ENCODE peak calls at places on chromosomes 1 and 21, in five cellular contexts. Z is H1, A is thyroid gland, W is endothelial cell of umbilical vein, P is tibial nerve. I is an unnamed sample.

GRCh38 chr1:239361403-239361802 is 25.0 kb upstream of the CHRM3 start:
- DNase-seq in Z (no peak), A (no peak), W (no peak), P (no peak), I (no peak)

GRCh38 chr1:111704776-111705175 is 34.4 kb downstream of the INKA2 start:
- DNase-seq in Z (no peak), A (no peak), W (no peak), P (no peak), I (no peak)

GRCh38 chr1:33429846-33430750 is 797 bp downstream of the PHC2 start:
- DNase-seq in Z (no peak), A (peak; percentile 36), W (peak; percentile 30), P (no peak), I (no peak)

GRCh38 chr1:86516366-86516765 is 30.5 kb upstream of the CLCA4 start:
- DNase-seq in Z (no peak), A (no peak), W (no peak), P (no peak), I (no peak)

GRCh38 chr1:42742617-42743301 is 2.7 kb upstream of the CLDN19 start:
- DNase-seq in Z (no peak), A (no peak), W (no peak), P (no peak), I (no peak)

GRCh38 chr21:38355353-38355752 is 98.6 kb downstream of the KCNJ15 start:
- DNase-seq in Z (no peak), A (no peak), W (no peak), P (no peak), I (no peak)

GRCh38 chr1:240100351-240100750 is 8.7 kb downstream of the FMN2 start:
- DNase-seq in Z (no peak), A (no peak), W (no peak), P (no peak), I (no peak)

GRCh38 chr1:18736958-18737357 is 106.3 kb downstream of the PAX7 start:
- DNase-seq in Z (no peak), A (no peak), W (no peak), P (no peak), I (no peak)

GRCh38 chr1:172863031-172863430 is 187.7 kb downstream of the TNFSF18 start:
- DNase-seq in Z (no peak), A (no peak), W (no peak), P (no peak), I (no peak)

GRCh38 chr1:177122461-177122860 is 42.1 kb downstream of the ASTN1 start:
- DNase-seq in Z (no peak), A (no peak), W (no peak), P (no peak), I (no peak)

GRCh38 chr21:31447477-31447876 is 103.4 kb upstream of the TIAM1 start:
- DNase-seq in Z (no peak), A (no peak), W (no peak), P (no peak), I (no peak)

GRCh38 chr1:220511785-220512184 is 16.2 kb upstream of the MARK1 start:
- DNase-seq in Z (no peak), A (peak; percentile 49), W (no peak), P (no peak), I (no peak)

GRCh38 chr1:29396438-29397255 is 160.3 kb downstream of the PTPRU start:
- DNase-seq in Z (no peak), A (no peak), W (no peak), P (no peak), I (no peak)

GRCh38 chr21:36706482-36706852 is 7.6 kb downstream of the SIM2 start:
- DNase-seq in Z (no peak), A (no peak), W (no peak), P (no peak), I (no peak)

GRCh38 chr1:117623698-117624097 is 17.9 kb downstream of the TENT5C start:
- DNase-seq in Z (no peak), A (no peak), W (no peak), P (no peak), I (no peak)

GRCh38 chr1:7984826-7985225 is 23.3 kb downstream of the PARK7 start:
- DNase-seq in Z (no peak), A (peak; percentile 76), W (no peak), P (no peak), I (no peak)

GRCh38 chr1:33826311-33826710 is 37.6 kb upstream of the HMGB4 start:
- DNase-seq in Z (no peak), A (no peak), W (no peak), P (no peak), I (no peak)

GRCh38 chr1:244757091-244757939 is 78.1 kb upstream of the COX20 start:
- DNase-seq in Z (no peak), A (no peak), W (peak; percentile 8), P (no peak), I (no peak)

GRCh38 chr21:37787456-37787855 is 128.8 kb downstream of the KCNJ6 start:
- DNase-seq in Z (no peak), A (no peak), W (peak; percentile 76), P (no peak), I (no peak)

GRCh38 chr1:235953801-235954200 is 87.1 kb upstream of the LYST start:
- DNase-seq in Z (no peak), A (no peak), W (no peak), P (no peak), I (no peak)

GRCh38 chr1:218467101-218467728 is 122.1 kb downstream of the TGFB2 start:
- DNase-seq in Z (no peak), A (no peak), W (no peak), P (no peak), I (no peak)

GRCh38 chr21:43727571-43728466 is 8.9 kb downstream of the PDXK start:
- DNase-seq in Z (no peak), A (peak; percentile 84), W (no peak), P (no peak), I (peak; percentile 44)

GRCh38 chr1:43947061-43947889 is 525 bp downstream of the IPO13 start:
- DNase-seq in Z (no peak), A (no peak), W (no peak), P (no peak), I (no peak)

GRCh38 chr1:18261891-18262290 is 154.3 kb downstream of the IGSF21 start:
- DNase-seq in Z (no peak), A (no peak), W (no peak), P (no peak), I (no peak)

GRCh38 chr1:203187306-203188264 is 1.1 kb upstream of the CHI3L1 start:
- DNase-seq in Z (no peak), A (no peak), W (no peak), P (no peak), I (no peak)

GRCh38 chr1:66342707-66343106 is 191.2 kb upstream of the SGIP1 start:
- DNase-seq in Z (no peak), A (no peak), W (no peak), P (no peak), I (no peak)

GRCh38 chr1:102783487-102783886 is 324.8 kb downstream of the COL11A1 start:
- DNase-seq in Z (no peak), A (no peak), W (no peak), P (no peak), I (no peak)

GRCh38 chr1:89453123-89453972 is 71.3 kb upstream of the LRRC8B start:
- DNase-seq in Z (no peak), A (no peak), W (no peak), P (no peak), I (no peak)

GRCh38 chr1:31798433-31799195 is 17.2 kb downstream of the SPOCD1 start:
- DNase-seq in Z (no peak), A (no peak), W (peak; percentile 88), P (no peak), I (no peak)
- TF ChIP-seq POLR2A in Z (no peak), A (no peak), W (peak; percentile 40), P (no peak), I (no peak)

GRCh38 chr1:40861227-40862003 is 748 bp downstream of the CITED4 start:
- DNase-seq in Z (no peak), A (peak; percentile 41), W (no peak), P (no peak), I (peak; percentile 61)

GRCh38 chr1:40866408-40866788 is 4.2 kb upstream of the CITED4 start:
- DNase-seq in Z (no peak), A (no peak), W (no peak), P (no peak), I (no peak)

GRCh38 chr1:40860706-40861226 is 1.4 kb downstream of the CITED4 start:
- DNase-seq in Z (no peak), A (no peak), W (no peak), P (no peak), I (no peak)

GRCh38 chr1:40859017-40859416 is 3.1 kb downstream of the CITED4 start:
- DNase-seq in Z (no peak), A (no peak), W (no peak), P (no peak), I (no peak)

GRCh38 chr1:40862008-40862863 is at the start of gene CITED4:
- DNase-seq in Z (peak; percentile 92), A (peak; percentile 94), W (peak; percentile 94), P (peak; percentile 93), I (peak; percentile 95)
- TF ChIP-seq POLR2A in Z (peak; percentile 98), A (peak; percentile 97), W (peak; percentile 94), P (peak; percentile 66), I (no peak)

DNA sequence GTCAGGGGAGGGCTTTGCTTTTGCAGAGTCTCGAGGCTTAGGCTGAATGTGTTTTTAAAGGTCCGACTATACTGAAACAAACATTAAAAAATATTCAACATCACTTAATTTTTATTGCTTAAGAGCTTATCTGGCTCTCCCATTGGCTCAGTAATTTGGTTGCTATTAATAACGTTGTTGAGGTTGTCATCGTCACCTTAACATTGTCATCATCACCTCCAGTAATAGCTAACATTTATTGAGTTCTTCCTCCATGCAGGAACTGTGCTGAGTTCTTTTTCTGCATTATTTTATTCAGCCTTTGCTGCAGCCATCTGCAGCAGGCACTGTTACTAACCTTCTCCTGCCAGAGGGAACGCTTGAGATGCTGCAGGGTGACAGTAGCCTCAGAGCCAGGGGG is 40.1 kb downstream of the ADARB1 start:
- DNase-seq in Z (no peak), A (no peak), W (no peak), P (no peak), I (no peak)
- TF ChIP-seq POLR2A in Z (no peak), A (no peak), W (no peak), P (no peak), I (no peak)

GRCh38 chr1:99766378-99766800 is at the start of gene FRRS1:
- DNase-seq in Z (peak; percentile 29), A (peak; percentile 81), W (peak; percentile 60), P (peak; percentile 26), I (peak; percentile 88)
- TF ChIP-seq POLR2A in Z (no peak), A (peak; percentile 78), W (no peak), P (no peak), I (peak; percentile 87)

DNA sequence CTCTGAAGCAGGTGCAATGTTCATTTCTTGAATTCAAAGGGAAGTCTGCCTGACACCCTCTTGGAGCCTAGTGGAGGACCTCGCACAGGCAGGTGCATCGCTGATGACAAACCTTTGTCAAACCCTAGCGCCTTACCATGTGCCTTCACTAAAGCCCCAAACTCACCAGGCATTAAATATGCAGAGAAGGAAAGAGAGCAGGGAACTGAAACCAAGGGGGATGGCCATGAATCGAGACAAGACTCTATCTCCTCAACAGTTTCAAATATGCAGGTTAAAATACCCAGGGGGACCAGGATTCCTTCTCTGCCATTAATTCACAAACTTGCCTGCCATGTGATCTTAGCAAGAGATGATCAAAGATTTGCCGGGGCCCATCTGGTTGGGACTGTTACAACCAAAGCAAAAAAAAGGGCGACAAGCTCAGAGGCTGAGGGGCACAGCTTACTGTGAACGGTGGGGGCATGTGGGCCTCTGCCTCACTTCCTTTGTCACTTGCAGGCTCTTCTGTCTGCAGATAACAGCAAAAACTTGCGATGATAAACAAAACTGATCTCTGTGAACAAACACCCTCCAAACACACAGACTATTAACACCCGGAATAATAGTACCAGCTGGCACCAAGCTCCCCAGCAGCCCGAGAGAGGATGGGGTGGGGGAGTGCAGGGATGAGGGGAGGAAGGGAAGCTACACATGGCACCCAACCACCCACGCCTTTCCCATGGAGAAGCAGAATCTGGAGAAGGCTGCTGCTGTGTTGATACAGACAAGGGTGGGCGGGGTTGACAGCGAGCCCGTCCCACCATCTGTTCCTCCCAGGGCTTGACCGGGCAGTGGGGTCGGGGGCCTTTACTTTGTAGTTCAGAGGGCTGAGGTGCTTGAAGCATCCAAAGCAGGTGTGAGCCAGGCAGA is 33.9 kb downstream of the TMEM63A start:
- DNase-seq in Z (no peak), A (no peak), W (no peak), P (no peak), I (peak; percentile 42)
- TF ChIP-seq POLR2A in Z (no peak), A (no peak), W (no peak), P (no peak), I (no peak)

I was measured in erythroblast.